ENCODE peak calls at places on chromosome 15, in nine cellular contexts. One of them, this sample, is unnamed.

GRCh38 chr15:78540955-78541743 is 905 bp downstream of the PSMA4 start:
- DNase-seq in SHP77: no peak
- DNase-seq in non-pigmented ciliary epithelial cell: no peak
- DNase-seq in iPS DF 6.9: no peak
- DNase-seq in activated B cell treated with CpG ODN at 0.5 μM for 24 hours: no peak
- DNase-seq in caudate nucleus: no peak
- DNase-seq in T47D: peak
- DNase-seq in HepG2: no peak
- DNase-seq in lower leg skin: no peak
- DNase-seq in this sample: no peak

GRCh38 chr15:70569139-70569717 is 194.1 kb downstream of the UACA start:
- DNase-seq in SHP77: no peak
- DNase-seq in non-pigmented ciliary epithelial cell: no peak
- DNase-seq in iPS DF 6.9: no peak
- DNase-seq in activated B cell treated with CpG ODN at 0.5 μM for 24 hours: no peak
- DNase-seq in caudate nucleus: no peak
- DNase-seq in T47D: peak
- DNase-seq in HepG2: peak
- DNase-seq in lower leg skin: no peak
- DNase-seq in this sample: no peak

GRCh38 chr15:90436952-90437351 is 48.9 kb downstream of the IQGAP1 start:
- DNase-seq in SHP77: no peak
- DNase-seq in non-pigmented ciliary epithelial cell: no peak
- DNase-seq in iPS DF 6.9: no peak
- DNase-seq in activated B cell treated with CpG ODN at 0.5 μM for 24 hours: no peak
- DNase-seq in caudate nucleus: no peak
- DNase-seq in T47D: no peak
- DNase-seq in HepG2: no peak
- DNase-seq in lower leg skin: no peak
- DNase-seq in this sample: no peak

GRCh38 chr15:49313650-49314049 is 109.4 kb upstream of the FGF7 start:
- DNase-seq in SHP77: no peak
- DNase-seq in non-pigmented ciliary epithelial cell: peak
- DNase-seq in iPS DF 6.9: no peak
- DNase-seq in activated B cell treated with CpG ODN at 0.5 μM for 24 hours: no peak
- DNase-seq in caudate nucleus: no peak
- DNase-seq in T47D: no peak
- DNase-seq in HepG2: no peak
- DNase-seq in lower leg skin: no peak
- DNase-seq in this sample: no peak

GRCh38 chr15:63985221-63986184 is 60.8 kb downstream of the DAPK2 start:
- DNase-seq in SHP77: no peak
- DNase-seq in non-pigmented ciliary epithelial cell: no peak
- DNase-seq in iPS DF 6.9: no peak
- DNase-seq in activated B cell treated with CpG ODN at 0.5 μM for 24 hours: no peak
- DNase-seq in caudate nucleus: no peak
- DNase-seq in T47D: no peak
- DNase-seq in HepG2: no peak
- DNase-seq in lower leg skin: peak
- DNase-seq in this sample: peak

GRCh38 chr15:68113751-68114150 is 59.6 kb downstream of the PIAS1 start:
- DNase-seq in SHP77: no peak
- DNase-seq in non-pigmented ciliary epithelial cell: no peak
- DNase-seq in iPS DF 6.9: no peak
- DNase-seq in activated B cell treated with CpG ODN at 0.5 μM for 24 hours: no peak
- DNase-seq in caudate nucleus: no peak
- DNase-seq in T47D: no peak
- DNase-seq in HepG2: no peak
- DNase-seq in lower leg skin: no peak
- DNase-seq in this sample: no peak

GRCh38 chr15:45630958-45631691 is 3.7 kb upstream of the SQOR start:
- DNase-seq in SHP77: no peak
- DNase-seq in non-pigmented ciliary epithelial cell: no peak
- DNase-seq in iPS DF 6.9: no peak
- DNase-seq in activated B cell treated with CpG ODN at 0.5 μM for 24 hours: no peak
- DNase-seq in caudate nucleus: no peak
- DNase-seq in T47D: no peak
- DNase-seq in HepG2: no peak
- DNase-seq in lower leg skin: no peak
- DNase-seq in this sample: peak

GRCh38 chr15:50353251-50353998 is 1.6 kb downstream of the GABPB1 start:
- DNase-seq in SHP77: no peak
- DNase-seq in non-pigmented ciliary epithelial cell: peak
- DNase-seq in iPS DF 6.9: no peak
- DNase-seq in activated B cell treated with CpG ODN at 0.5 μM for 24 hours: no peak
- DNase-seq in caudate nucleus: no peak
- DNase-seq in T47D: no peak
- DNase-seq in HepG2: no peak
- DNase-seq in lower leg skin: no peak
- DNase-seq in this sample: no peak

GRCh38 chr15:33742807-33743206 is 225.5 kb upstream of the CHRM5 start:
- DNase-seq in SHP77: no peak
- DNase-seq in non-pigmented ciliary epithelial cell: no peak
- DNase-seq in iPS DF 6.9: no peak
- DNase-seq in activated B cell treated with CpG ODN at 0.5 μM for 24 hours: no peak
- DNase-seq in caudate nucleus: no peak
- DNase-seq in T47D: no peak
- DNase-seq in HepG2: no peak
- DNase-seq in lower leg skin: no peak
- DNase-seq in this sample: no peak

GRCh38 chr15:59266015-59266414 is 59.4 kb downstream of the LDHAL6B start:
- DNase-seq in SHP77: no peak
- DNase-seq in non-pigmented ciliary epithelial cell: no peak
- DNase-seq in iPS DF 6.9: no peak
- DNase-seq in activated B cell treated with CpG ODN at 0.5 μM for 24 hours: no peak
- DNase-seq in caudate nucleus: no peak
- DNase-seq in T47D: no peak
- DNase-seq in HepG2: no peak
- DNase-seq in lower leg skin: no peak
- DNase-seq in this sample: no peak

GRCh38 chr15:44489464-44489863 is 47.5 kb upstream of the EIF3J start:
- DNase-seq in SHP77: no peak
- DNase-seq in non-pigmented ciliary epithelial cell: peak
- DNase-seq in iPS DF 6.9: no peak
- DNase-seq in activated B cell treated with CpG ODN at 0.5 μM for 24 hours: no peak
- DNase-seq in caudate nucleus: no peak
- DNase-seq in T47D: no peak
- DNase-seq in HepG2: peak
- DNase-seq in lower leg skin: no peak
- DNase-seq in this sample: no peak

GRCh38 chr15:80924278-80924677 is 65.3 kb downstream of the MESD start:
- DNase-seq in SHP77: no peak
- DNase-seq in non-pigmented ciliary epithelial cell: no peak
- DNase-seq in iPS DF 6.9: no peak
- DNase-seq in activated B cell treated with CpG ODN at 0.5 μM for 24 hours: no peak
- DNase-seq in caudate nucleus: no peak
- DNase-seq in T47D: no peak
- DNase-seq in HepG2: no peak
- DNase-seq in lower leg skin: no peak
- DNase-seq in this sample: no peak

GRCh38 chr15:51735211-51735610 is 2.2 kb downstream of the LYSMD2 start:
- DNase-seq in SHP77: no peak
- DNase-seq in non-pigmented ciliary epithelial cell: no peak
- DNase-seq in iPS DF 6.9: no peak
- DNase-seq in activated B cell treated with CpG ODN at 0.5 μM for 24 hours: no peak
- DNase-seq in caudate nucleus: no peak
- DNase-seq in T47D: no peak
- DNase-seq in HepG2: no peak
- DNase-seq in lower leg skin: no peak
- DNase-seq in this sample: no peak

This sample was measured in left cardiac atrium.